ENCODE peak calls at places on chromosomes 5 and 9, in seven cellular contexts. W is T-helper 1 cell; R is tibial artery; U is HCEC 1CT; O is activated T-cell treated with anti-CD3 and anti-CD28 coated beads, Interleukin-2, amount 50 U/mL, for 48 hours; T is HEK293T; Q is fibroblast of gingiva. Z is an unnamed sample.

GRCh38 chr5:76104027-76104426 is 20.8 kb downstream of the SV2C start:
- DNase-seq in W (no peak), R (no peak), U (peak; percentile 1), O (peak; percentile 28), T (peak; percentile 32), Q (no peak), Z (peak; percentile 87)

GRCh38 chr9:22169243-22169642 is 160.1 kb upstream of the CDKN2B start:
- DNase-seq in W (no peak), R (no peak), U (peak; percentile 80), O (no peak), T (no peak), Q (peak; percentile 92), Z (no peak)

GRCh38 chr9:68981825-68982224 is 32.1 kb downstream of the PRKACG start:
- DNase-seq in W (no peak), R (no peak), U (no peak), O (no peak), T (peak; percentile 15), Q (no peak), Z (peak; percentile 43)

GRCh38 chr5:77145666-77146065 is 58.6 kb upstream of the ZBED3 start:
- DNase-seq in W (no peak), R (no peak), U (peak; percentile 44), O (no peak), T (no peak), Q (peak; percentile 24), Z (no peak)

GRCh38 chr5:86684222-86684621 is 66.5 kb downstream of the COX7C start:
- DNase-seq in W (no peak), R (no peak), U (no peak), O (no peak), T (no peak), Q (no peak), Z (no peak)

GRCh38 chr5:120568716-120569115 is 104.6 kb downstream of the PRR16 start:
- DNase-seq in W (no peak), R (no peak), U (peak; percentile 55), O (no peak), T (no peak), Q (no peak), Z (no peak)

GRCh38 chr9:115673599-115673998 is 480.0 kb upstream of the PAPPA start:
- DNase-seq in W (no peak), R (peak; percentile 30), U (peak; percentile 61), O (no peak), T (no peak), Q (peak; percentile 57), Z (no peak)

GRCh38 chr5:59007460-59008063 is 424.7 kb downstream of the RAB3C start:
- DNase-seq in W (no peak), R (no peak), U (peak; percentile 35), O (no peak), T (no peak), Q (no peak), Z (no peak)

GRCh38 chr5:180643191-180643851 is 6.1 kb downstream of the FLT4 start:
- DNase-seq in W (no peak), R (no peak), U (no peak), O (no peak), T (no peak), Q (no peak), Z (no peak)

Z was measured in nephron progenitor cell.